ENCODE peak calls at places on chromosome X, in seven cellular contexts. U, K, G, H, Y, A and N are unnamed samples.

GRCh38 chrX:105645667-105646354 is 176.5 kb upstream of the NRK start:
- DNase-seq in U (no peak), K (peak), G (no peak), H (peak), Y (no peak), A (no peak), N (peak)

GRCh38 chrX:15973299-15973698 is 118.7 kb upstream of the AP1S2 start:
- DNase-seq in U (peak), K (peak), G (peak), H (peak), Y (peak), A (no peak), N (no peak)

GRCh38 chrX:10795721-10796120 is 175.3 kb upstream of the MID1 start:
- DNase-seq in U (no peak), K (peak), G (no peak), H (no peak), Y (no peak), A (no peak), N (no peak)

GRCh38 chrX:41108684-41109205 is 23.5 kb downstream of the USP9X start:
- DNase-seq in U (no peak), K (no peak), G (no peak), H (no peak), Y (no peak), A (no peak), N (no peak)

GRCh38 chrX:103954259-103954658 is 8.2 kb upstream of the TMSB15B start:
- DNase-seq in U (no peak), K (no peak), G (no peak), H (no peak), Y (no peak), A (peak), N (no peak)

GRCh38 chrX:54978448-54978847 is 15.5 kb downstream of the PFKFB1 start:
- DNase-seq in U (no peak), K (peak), G (no peak), H (no peak), Y (no peak), A (no peak), N (peak)

GRCh38 chrX:51332188-51332942 is at the start of gene NUDT10:
- DNase-seq in U (peak), K (peak), G (no peak), H (peak), Y (no peak), A (peak), N (peak)

GRCh38 chrX:13816899-13817298 is at the start of gene GPM6B:
- DNase-seq in U (no peak), K (no peak), G (no peak), H (no peak), Y (no peak), A (peak), N (no peak)

GRCh38 chrX:21840199-21840557 is 761 bp downstream of the MBTPS2 start:
- DNase-seq in U (peak), K (peak), G (peak), H (peak), Y (peak), A (no peak), N (no peak)

GRCh38 chrX:47915886-47916493 is 79.3 kb downstream of the ZNF81 start:
- DNase-seq in U (no peak), K (no peak), G (no peak), H (no peak), Y (no peak), A (no peak), N (no peak)

GRCh38 chrX:44596277-44596676 is 53.6 kb upstream of the FUNDC1 start:
- DNase-seq in U (no peak), K (no peak), G (no peak), H (no peak), Y (no peak), A (no peak), N (no peak)

GRCh38 chrX:100643943-100644587 is at the start of gene SRPX2:
- DNase-seq in U (peak), K (peak), G (no peak), H (peak), Y (no peak), A (peak), N (peak)

GRCh38 chrX:102860235-102860634 is 76.8 kb upstream of the RAB40AL start:
- DNase-seq in U (no peak), K (no peak), G (no peak), H (no peak), Y (no peak), A (no peak), N (no peak)

GRCh38 chrX:97308161-97308560 is 424.5 kb downstream of the RPA4 start:
- DNase-seq in U (peak), K (peak), G (no peak), H (peak), Y (no peak), A (no peak), N (no peak)

GRCh38 chrX:48531359-48531954 is 8.1 kb upstream of the TBC1D25 start:
- DNase-seq in U (peak), K (peak), G (no peak), H (peak), Y (no peak), A (peak), N (peak)

GRCh38 chrX:107715331-107716044 is 60.1 kb downstream of the TSC22D3 start:
- DNase-seq in U (peak), K (peak), G (peak), H (peak), Y (peak), A (no peak), N (no peak)

GRCh38 chrX:49103637-49104036 is 19.9 kb downstream of the GPKOW start:
- DNase-seq in U (no peak), K (no peak), G (no peak), H (no peak), Y (no peak), A (no peak), N (no peak)

GRCh38 chrX:94743478-94743877 is 1069.5 kb downstream of the FAM133A start:
- DNase-seq in U (no peak), K (no peak), G (peak), H (no peak), Y (no peak), A (no peak), N (no peak)

GRCh38 chrX:54866606-54867005 is 54.0 kb upstream of the TRO start:
- DNase-seq in U (no peak), K (no peak), G (no peak), H (no peak), Y (no peak), A (no peak), N (no peak)

GRCh38 chrX:39936886-39937770 is 160.6 kb downstream of the BCOR start:
- DNase-seq in U (no peak), K (no peak), G (no peak), H (no peak), Y (no peak), A (no peak), N (no peak)

GRCh38 chrX:53294024-53294648 is 12.8 kb upstream of the IQSEC2 start:
- DNase-seq in U (peak), K (no peak), G (no peak), H (peak), Y (peak), A (no peak), N (no peak)

GRCh38 chrX:69033936-69034335 is 131.3 kb downstream of the PJA1 start:
- DNase-seq in U (no peak), K (no peak), G (no peak), H (no peak), Y (no peak), A (no peak), N (no peak)

GRCh38 chrX:86102341-86102740 is 45.9 kb upstream of the DACH2 start:
- DNase-seq in U (no peak), K (no peak), G (no peak), H (no peak), Y (no peak), A (no peak), N (no peak)

GRCh38 chrX:129769467-129770154 is 10.1 kb upstream of the SASH3 start:
- DNase-seq in U (no peak), K (peak), G (peak), H (no peak), Y (peak), A (no peak), N (no peak)

GRCh38 chrX:6227445-6227820 is 1.2 kb downstream of the NLGN4X start:
- DNase-seq in U (no peak), K (peak), G (no peak), H (no peak), Y (no peak), A (no peak), N (no peak)

DNA sequence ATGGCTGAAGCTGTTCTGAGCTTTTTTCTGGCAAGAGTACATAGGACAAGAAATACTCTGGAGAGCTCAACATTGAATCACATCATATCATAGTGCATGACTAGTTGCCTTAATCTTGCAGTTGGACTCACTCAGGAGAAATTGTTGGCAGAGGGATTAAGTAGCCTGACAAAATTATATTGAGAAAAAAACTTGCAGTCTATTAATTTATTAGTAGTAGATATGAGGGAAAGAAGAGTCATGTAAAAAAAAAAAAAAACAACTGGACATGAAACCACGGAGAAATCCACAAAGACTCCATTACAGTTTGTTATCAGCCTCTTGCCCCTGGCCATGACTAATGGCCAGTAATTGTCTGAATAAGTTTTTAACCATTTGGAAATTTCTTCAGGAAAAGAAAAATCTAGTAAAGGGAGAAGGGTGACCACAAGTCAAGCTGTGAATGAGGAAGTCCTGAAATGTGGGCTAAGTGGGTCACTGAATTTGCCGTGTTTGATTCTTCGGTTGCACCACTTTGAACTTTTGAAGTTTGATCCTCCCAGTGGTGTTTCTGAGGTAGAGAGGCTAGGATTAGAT is 45.6 kb downstream of the FHL1 start:
- DNase-seq in U (peak), K (peak), G (no peak), H (peak), Y (no peak), A (no peak), N (no peak)
- H3K27ac ChIP-seq in U (peak), K (peak), G (no peak), H (no peak), Y (no peak), A (peak), N (no peak)

DNA sequence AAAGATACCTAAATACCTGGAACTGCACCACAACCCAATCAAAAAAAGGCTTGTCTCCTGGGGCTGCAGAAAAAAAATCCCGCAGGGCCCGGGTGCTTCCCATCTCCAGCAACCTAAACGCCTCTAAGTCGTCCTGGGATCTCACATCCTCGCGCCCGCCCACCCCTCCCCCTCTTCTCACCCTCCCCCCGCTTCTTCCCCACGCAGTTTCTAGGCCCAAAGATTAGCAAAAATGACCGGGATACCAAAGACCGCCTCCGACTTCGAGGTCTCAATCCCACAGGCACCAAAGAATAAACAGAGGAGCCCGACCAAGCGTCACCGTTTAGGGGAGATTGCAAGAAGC is 643 bp downstream of the ATRX start:
- DNase-seq in U (peak), K (peak), G (no peak), H (peak), Y (peak), A (no peak), N (no peak)
- H3K27ac ChIP-seq in U (peak), K (peak), G (peak), H (peak), Y (peak), A (peak), N (peak)

GRCh38 chrX:65463550-65463949 is 71.0 kb downstream of the LAS1L start:
- DNase-seq in U (peak), K (peak), G (no peak), H (peak), Y (no peak), A (no peak), N (no peak)
- H3K27ac ChIP-seq in U (peak), K (no peak), G (no peak), H (peak), Y (no peak), A (no peak), N (no peak)

DNA sequence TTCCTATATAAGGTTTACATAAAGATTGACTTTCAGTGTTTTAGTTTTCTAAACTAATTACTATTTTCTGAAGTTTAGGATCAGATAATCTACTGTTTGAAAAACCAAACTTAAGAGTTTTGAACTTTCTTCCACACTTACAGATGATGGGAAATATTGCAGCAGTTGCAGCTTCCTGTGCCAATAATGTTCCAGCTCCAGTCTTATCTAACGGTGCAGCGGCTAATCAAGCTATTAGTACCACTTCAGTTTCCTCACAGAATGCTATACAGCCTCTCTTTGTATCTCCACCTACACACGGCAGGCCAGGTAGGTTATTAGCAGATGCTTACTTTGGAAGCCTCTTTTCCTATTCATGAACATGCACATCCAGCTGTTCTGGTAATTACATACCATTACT is 55.6 kb downstream of the ALG13 start:
- DNase-seq in U (no peak), K (no peak), G (no peak), H (no peak), Y (no peak), A (no peak), N (no peak)
- H3K27ac ChIP-seq in U (no peak), K (no peak), G (no peak), H (no peak), Y (no peak), A (no peak), N (no peak)

GRCh38 chrX:132393992-132394391 is 94.8 kb downstream of the MBNL3 start:
- DNase-seq in U (peak), K (no peak), G (no peak), H (no peak), Y (no peak), A (no peak), N (no peak)
- H3K27ac ChIP-seq in U (no peak), K (no peak), G (no peak), H (no peak), Y (no peak), A (no peak), N (no peak)

GRCh38 chrX:153817291-153817690 is 13.1 kb downstream of the PDZD4 start:
- DNase-seq in U (no peak), K (no peak), G (no peak), H (no peak), Y (no peak), A (no peak), N (no peak)

GRCh38 chrX:153820601-153821000 is 9.7 kb downstream of the PDZD4 start:
- DNase-seq in U (no peak), K (no peak), G (no peak), H (no peak), Y (no peak), A (no peak), N (no peak)

GRCh38 chrX:153818571-153819397 is 11.6 kb downstream of the PDZD4 start:
- DNase-seq in U (peak), K (no peak), G (peak), H (peak), Y (no peak), A (no peak), N (no peak)

GRCh38 chrX:153821066-153821465 is 9.3 kb downstream of the PDZD4 start:
- DNase-seq in U (no peak), K (no peak), G (no peak), H (no peak), Y (no peak), A (no peak), N (no peak)

GRCh38 chrX:153819398-153820083 is 10.8 kb downstream of the PDZD4 start:
- DNase-seq in U (no peak), K (no peak), G (no peak), H (no peak), Y (no peak), A (no peak), N (no peak)
- H3K27ac ChIP-seq in U (no peak), K (no peak), G (no peak), H (no peak), Y (no peak), A (peak), N (no peak)

DNA sequence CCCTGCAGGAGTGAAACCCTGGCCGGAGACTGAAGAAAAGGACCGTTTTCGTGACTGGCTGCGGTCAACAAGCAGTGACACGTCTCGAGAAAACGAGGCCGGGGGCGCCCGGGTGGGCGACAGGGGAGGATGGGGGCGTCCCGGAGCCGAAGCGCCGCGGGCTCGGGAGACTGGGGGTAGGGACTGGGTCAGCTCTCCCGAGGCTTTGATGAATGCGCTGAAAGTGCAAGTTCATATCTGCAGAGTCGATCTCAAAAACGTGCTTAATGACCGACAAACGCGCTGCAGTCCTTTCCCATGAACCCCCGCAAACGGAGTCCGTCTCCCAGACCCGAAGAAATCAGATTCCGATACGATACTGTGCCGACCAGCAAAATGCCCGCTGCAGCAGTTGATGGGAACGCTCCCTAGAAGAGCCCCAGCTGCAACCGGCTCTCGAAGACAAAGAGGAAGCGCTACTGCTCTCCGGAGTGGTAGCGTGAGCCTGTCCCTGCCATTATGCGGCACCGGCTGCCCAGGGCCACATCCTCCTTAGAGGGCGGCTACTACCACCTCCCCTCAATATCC is 806 bp upstream of the CD99L2 start:
- DNase-seq in U (peak), K (peak), G (peak), H (peak), Y (peak), A (peak), N (no peak)
- H3K27ac ChIP-seq in U (no peak), K (no peak), G (no peak), H (no peak), Y (peak), A (peak), N (peak)

GRCh38 chrX:17736856-17737706 is at the start of gene SCML1:
- DNase-seq in U (peak), K (peak), G (peak), H (peak), Y (no peak), A (peak), N (peak)

GRCh38 chrX:17737707-17738001 is 361 bp downstream of the SCML1 start:
- DNase-seq in U (no peak), K (no peak), G (no peak), H (no peak), Y (no peak), A (no peak), N (no peak)

GRCh38 chrX:17738002-17738713 is 865 bp downstream of the SCML1 start:
- DNase-seq in U (peak), K (peak), G (peak), H (peak), Y (no peak), A (peak), N (no peak)

GRCh38 chrX:17736478-17736855 is 826 bp upstream of the SCML1 start:
- DNase-seq in U (peak), K (no peak), G (no peak), H (no peak), Y (no peak), A (no peak), N (no peak)

DNA sequence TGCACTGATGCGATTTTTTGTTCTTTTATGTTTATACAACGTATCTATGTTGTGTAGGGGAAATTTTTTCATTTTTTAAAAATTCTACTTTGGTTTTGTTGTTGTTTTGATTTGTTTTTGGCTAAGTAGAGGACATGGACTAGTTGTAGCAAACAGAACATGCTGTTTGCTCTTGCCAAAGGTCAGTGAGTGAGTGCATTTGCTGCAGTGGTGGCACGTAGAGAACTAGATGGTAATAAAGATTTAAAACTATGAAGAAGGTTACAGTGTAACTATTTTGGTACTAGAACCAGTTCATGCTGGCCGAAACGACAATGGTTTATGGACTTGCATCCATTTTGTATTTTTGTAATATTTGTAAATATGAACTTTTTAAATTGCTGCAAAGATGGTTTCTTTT is 1.9 kb upstream of the SCML1 start:
- DNase-seq in U (peak), K (no peak), G (no peak), H (no peak), Y (no peak), A (no peak), N (no peak)
- H3K27ac ChIP-seq in U (no peak), K (no peak), G (no peak), H (no peak), Y (no peak), A (peak), N (no peak)